ENCODE peak calls at places on chromosomes 6 and 20, in eight cellular contexts. O, K, U, S, T, W, D and L are unnamed samples.

GRCh38 chr6:11126876-11127275 is 15.4 kb upstream of the ERVFRD-1 start:
- DNase-seq in O (no peak), K (no peak), U (peak), S (no peak), T (no peak), W (no peak), D (no peak), L (no peak)

GRCh38 chr6:136717297-136717990 is 74.8 kb downstream of the MAP3K5 start:
- DNase-seq in O (no peak), K (peak), U (no peak), S (no peak), T (no peak), W (no peak), D (no peak), L (no peak)

GRCh38 chr6:63672582-63673129 is 37.1 kb downstream of the PHF3 start:
- DNase-seq in O (no peak), K (no peak), U (no peak), S (no peak), T (no peak), W (no peak), D (no peak), L (no peak)

GRCh38 chr20:50561379-50562078 is 51.3 kb downstream of the PTPN1 start:
- DNase-seq in O (no peak), K (peak), U (no peak), S (no peak), T (no peak), W (no peak), D (no peak), L (no peak)

GRCh38 chr20:22775671-22776139 is 191.3 kb upstream of the FOXA2 start:
- DNase-seq in O (no peak), K (peak), U (no peak), S (no peak), T (no peak), W (no peak), D (no peak), L (no peak)

GRCh38 chr6:49799090-49799489 is 12.0 kb upstream of the PGK2 start:
- DNase-seq in O (no peak), K (no peak), U (no peak), S (no peak), T (no peak), W (no peak), D (no peak), L (no peak)

GRCh38 chr6:28267695-28268059 is 734 bp downstream of the ZSCAN26 start:
- DNase-seq in O (no peak), K (no peak), U (no peak), S (no peak), T (no peak), W (no peak), D (no peak), L (no peak)

GRCh38 chr6:54084234-54084633 is 27.0 kb upstream of the MLIP start:
- DNase-seq in O (no peak), K (no peak), U (no peak), S (no peak), T (no peak), W (no peak), D (no peak), L (no peak)

GRCh38 chr6:116386581-116387299 is 16.0 kb downstream of the DSE start:
- DNase-seq in O (no peak), K (peak), U (no peak), S (no peak), T (no peak), W (no peak), D (no peak), L (no peak)

GRCh38 chr6:89520730-89521129 is 87.8 kb downstream of the ANKRD6 start:
- DNase-seq in O (no peak), K (no peak), U (no peak), S (no peak), T (no peak), W (no peak), D (no peak), L (no peak)

GRCh38 chr20:19288636-19289035 is 76.2 kb downstream of the SLC24A3 start:
- DNase-seq in O (no peak), K (no peak), U (no peak), S (no peak), T (no peak), W (no peak), D (no peak), L (no peak)

GRCh38 chr6:112251170-112251945 is 3.0 kb downstream of the LAMA4 start:
- DNase-seq in O (peak), K (peak), U (no peak), S (no peak), T (peak), W (no peak), D (no peak), L (no peak)

GRCh38 chr6:76861403-76861802 is 601.9 kb downstream of the HTR1B start:
- DNase-seq in O (no peak), K (no peak), U (peak), S (peak), T (no peak), W (peak), D (no peak), L (no peak)

GRCh38 chr6:38337819-38338465 is 301.8 kb downstream of the BTBD9 start:
- DNase-seq in O (no peak), K (peak), U (no peak), S (no peak), T (no peak), W (no peak), D (no peak), L (no peak)

GRCh38 chr20:17036546-17036945 is 190.3 kb upstream of the PCSK2 start:
- DNase-seq in O (no peak), K (no peak), U (no peak), S (no peak), T (no peak), W (no peak), D (no peak), L (no peak)

GRCh38 chr6:125008261-125008671 is 46.0 kb downstream of the RNF217 start:
- DNase-seq in O (no peak), K (no peak), U (no peak), S (no peak), T (no peak), W (no peak), D (no peak), L (no peak)

GRCh38 chr6:148866657-148867268 is 119.9 kb downstream of the UST start:
- DNase-seq in O (no peak), K (no peak), U (no peak), S (no peak), T (no peak), W (no peak), D (no peak), L (no peak)

GRCh38 chr6:150256618-150257272 is 112.1 kb upstream of the IYD start:
- DNase-seq in O (no peak), K (peak), U (no peak), S (no peak), T (no peak), W (no peak), D (no peak), L (no peak)

GRCh38 chr6:139152088-139152891 is 17.4 kb downstream of the HECA start:
- DNase-seq in O (no peak), K (peak), U (no peak), S (no peak), T (no peak), W (no peak), D (no peak), L (no peak)

GRCh38 chr6:105794263-105794662 is 291.9 kb upstream of the PRDM1 start:
- DNase-seq in O (peak), K (no peak), U (peak), S (no peak), T (no peak), W (peak), D (no peak), L (no peak)

GRCh38 chr20:46558511-46558959 is 8.1 kb upstream of the OCSTAMP start:
- DNase-seq in O (peak), K (peak), U (no peak), S (no peak), T (peak), W (no peak), D (no peak), L (no peak)

GRCh38 chr6:109291893-109292292 is 90.4 kb downstream of the CD164 start:
- DNase-seq in O (no peak), K (no peak), U (no peak), S (no peak), T (no peak), W (no peak), D (no peak), L (no peak)

GRCh38 chr20:56957737-56958553 is 308.5 kb downstream of the BMP7 start:
- DNase-seq in O (no peak), K (no peak), U (no peak), S (peak), T (no peak), W (no peak), D (no peak), L (no peak)

GRCh38 chr6:165726915-165727314 is 63.9 kb upstream of the PDE10A start:
- DNase-seq in O (no peak), K (no peak), U (no peak), S (no peak), T (no peak), W (no peak), D (no peak), L (no peak)

GRCh38 chr6:18329781-18330180 is 57.4 kb upstream of the RNF144B start:
- DNase-seq in O (no peak), K (no peak), U (no peak), S (no peak), T (no peak), W (no peak), D (no peak), L (no peak)

GRCh38 chr6:139588076-139588639 is 213.7 kb upstream of the CITED2 start:
- DNase-seq in O (no peak), K (peak), U (no peak), S (no peak), T (no peak), W (peak), D (no peak), L (no peak)

GRCh38 chr6:32857156-32857891 is 3.3 kb downstream of the PSMB9 start:
- DNase-seq in O (no peak), K (no peak), U (no peak), S (no peak), T (no peak), W (no peak), D (no peak), L (no peak)

GRCh38 chr6:142773324-142773723 is 171.7 kb downstream of the HIVEP2 start:
- DNase-seq in O (no peak), K (no peak), U (no peak), S (no peak), T (no peak), W (no peak), D (no peak), L (no peak)

GRCh38 chr6:30615219-30615957 is 1.7 kb downstream of the PPP1R10 start:
- DNase-seq in O (no peak), K (peak), U (peak), S (no peak), T (peak), W (no peak), D (peak), L (peak)

GRCh38 chr6:16961577-16961976 is 140.3 kb upstream of the STMND1 start:
- DNase-seq in O (no peak), K (no peak), U (no peak), S (no peak), T (no peak), W (no peak), D (no peak), L (no peak)

GRCh38 chr6:40674170-40674569 is 87.0 kb upstream of the LRFN2 start:
- DNase-seq in O (no peak), K (no peak), U (no peak), S (peak), T (no peak), W (no peak), D (no peak), L (no peak)

GRCh38 chr6:130307752-130308361 is 58.0 kb upstream of the TMEM200A start:
- DNase-seq in O (no peak), K (peak), U (no peak), S (no peak), T (no peak), W (no peak), D (no peak), L (no peak)

GRCh38 chr6:117540670-117541069 is 58.2 kb downstream of the DCBLD1 start:
- DNase-seq in O (no peak), K (no peak), U (no peak), S (no peak), T (no peak), W (no peak), D (no peak), L (no peak)

GRCh38 chr20:4026093-4026601 is 10.8 kb upstream of the RNF24 start:
- DNase-seq in O (no peak), K (peak), U (peak), S (peak), T (peak), W (no peak), D (no peak), L (no peak)

GRCh38 chr20:4342631-4343030 is 327.3 kb upstream of the RNF24 start:
- DNase-seq in O (no peak), K (no peak), U (no peak), S (no peak), T (no peak), W (no peak), D (no peak), L (no peak)

GRCh38 chr6:92748131-92748530 is 671.2 kb downstream of the EPHA7 start:
- DNase-seq in O (no peak), K (no peak), U (no peak), S (no peak), T (no peak), W (no peak), D (no peak), L (no peak)
- TF ChIP-seq CTCF in O (no peak), K (no peak), U (no peak), S (no peak), T (no peak), W (no peak), D (no peak), L (no peak)

GRCh38 chr6:134176283-134176975 is 124.0 kb upstream of the SLC2A12 start:
- DNase-seq in O (peak), K (peak), U (peak), S (peak), T (peak), W (peak), D (no peak), L (no peak)
- H3K27ac ChIP-seq in O (peak), K (peak), U (no peak), S (no peak), T (peak), W (peak), D (no peak), L (peak)

GRCh38 chr6:15506066-15506465 is 156.8 kb downstream of the DTNBP1 start:
- DNase-seq in O (no peak), K (no peak), U (no peak), S (no peak), T (no peak), W (no peak), D (no peak), L (no peak)
- TF ChIP-seq CTCF in O (no peak), K (no peak), U (no peak), S (no peak), T (no peak), W (no peak), D (no peak), L (no peak)

GRCh38 chr6:6725120-6725833 is 136.8 kb downstream of the LY86 start:
- DNase-seq in O (no peak), K (no peak), U (peak), S (no peak), T (no peak), W (no peak), D (no peak), L (no peak)

GRCh38 chr6:6730831-6731230 is 142.3 kb downstream of the LY86 start:
- DNase-seq in O (peak), K (peak), U (no peak), S (no peak), T (peak), W (peak), D (no peak), L (no peak)

GRCh38 chr6:6725834-6726194 is 137.3 kb downstream of the LY86 start:
- DNase-seq in O (no peak), K (no peak), U (no peak), S (no peak), T (no peak), W (peak), D (no peak), L (no peak)

GRCh38 chr6:6729971-6730370 is 141.5 kb downstream of the LY86 start:
- DNase-seq in O (no peak), K (no peak), U (no peak), S (no peak), T (no peak), W (no peak), D (no peak), L (no peak)

DNA sequence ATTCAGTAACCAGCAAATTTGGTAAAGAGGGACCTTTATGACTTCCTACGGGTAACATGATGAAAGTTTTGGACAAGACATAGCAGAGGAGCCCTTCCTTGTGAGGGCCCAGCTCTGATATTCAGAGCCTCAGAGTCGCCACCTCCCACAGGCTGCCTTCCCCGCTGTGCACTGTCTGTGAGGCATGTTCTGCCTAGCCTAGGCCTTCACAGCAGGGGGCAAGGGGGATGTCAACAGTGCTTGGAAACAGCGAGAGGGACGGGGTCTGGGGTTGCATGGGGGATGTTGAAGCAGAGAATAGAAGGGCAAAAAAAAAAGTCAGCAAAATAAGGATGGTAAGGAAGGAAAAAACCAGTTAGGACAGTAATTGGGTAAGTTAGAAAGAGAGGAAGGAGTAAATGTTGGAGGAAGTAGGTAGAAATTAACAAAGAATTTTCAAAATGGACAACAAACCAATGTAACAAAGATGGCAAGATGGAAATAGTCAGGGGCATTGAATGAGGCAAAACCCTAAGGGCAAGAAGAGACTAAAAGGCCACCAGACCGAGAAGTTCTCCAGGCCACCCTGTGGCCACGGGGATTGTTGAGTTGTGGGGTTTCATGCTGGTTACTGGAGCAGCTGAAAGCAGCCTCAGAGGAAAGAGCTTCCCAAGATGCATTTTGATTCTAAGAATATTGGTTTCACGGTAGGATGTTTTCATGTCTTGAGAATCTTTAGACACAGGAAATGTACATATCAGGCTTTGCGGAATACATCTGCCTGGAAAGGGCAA is 139.8 kb downstream of the LY86 start:
- DNase-seq in O (no peak), K (no peak), U (no peak), S (no peak), T (no peak), W (no peak), D (no peak), L (no peak)
- H3K27ac ChIP-seq in O (no peak), K (no peak), U (no peak), S (no peak), T (no peak), W (no peak), D (no peak), L (no peak)